ENCODE peak calls at places on chromosomes 16 and 17, in six cellular contexts. One of them, this sample, is unnamed.

GRCh38 chr17:7704601-7705268 is at the start of gene EFNB3:
- DNase-seq in NCI-H345: peak
- DNase-seq in mesendoderm: peak
- DNase-seq in HCT116: no peak
- DNase-seq in activated CD4-positive, alpha-beta T cell treated with anti-CD3 and anti-CD28 coated beads, Interleukin-2, amount 10 ng/mL, durations not matched to agents 7 days and 5 days: no peak
- DNase-seq in choroid plexus epithelial cell: peak
- DNase-seq in this sample: no peak

GRCh38 chr16:51473091-51473490 is 322.0 kb upstream of the SALL1 start:
- DNase-seq in NCI-H345: no peak
- DNase-seq in mesendoderm: no peak
- DNase-seq in HCT116: no peak
- DNase-seq in activated CD4-positive, alpha-beta T cell treated with anti-CD3 and anti-CD28 coated beads, Interleukin-2, amount 10 ng/mL, durations not matched to agents 7 days and 5 days: no peak
- DNase-seq in choroid plexus epithelial cell: peak
- DNase-seq in this sample: no peak

GRCh38 chr17:13572581-13572980 is 29.1 kb downstream of the HS3ST3A1 start:
- DNase-seq in NCI-H345: no peak
- DNase-seq in mesendoderm: no peak
- DNase-seq in HCT116: no peak
- DNase-seq in activated CD4-positive, alpha-beta T cell treated with anti-CD3 and anti-CD28 coated beads, Interleukin-2, amount 10 ng/mL, durations not matched to agents 7 days and 5 days: no peak
- DNase-seq in choroid plexus epithelial cell: peak
- DNase-seq in this sample: peak

GRCh38 chr16:79264237-79265104 is 336.1 kb downstream of the MAF start:
- DNase-seq in NCI-H345: no peak
- DNase-seq in mesendoderm: peak
- DNase-seq in HCT116: no peak
- DNase-seq in activated CD4-positive, alpha-beta T cell treated with anti-CD3 and anti-CD28 coated beads, Interleukin-2, amount 10 ng/mL, durations not matched to agents 7 days and 5 days: no peak
- DNase-seq in choroid plexus epithelial cell: no peak
- DNase-seq in this sample: no peak

GRCh38 chr16:47477680-47478079 is 16.5 kb downstream of the PHKB start:
- DNase-seq in NCI-H345: no peak
- DNase-seq in mesendoderm: no peak
- DNase-seq in HCT116: no peak
- DNase-seq in activated CD4-positive, alpha-beta T cell treated with anti-CD3 and anti-CD28 coated beads, Interleukin-2, amount 10 ng/mL, durations not matched to agents 7 days and 5 days: no peak
- DNase-seq in choroid plexus epithelial cell: peak
- DNase-seq in this sample: no peak

GRCh38 chr17:6487243-6488007 is 43.2 kb downstream of the PIMREG start:
- DNase-seq in NCI-H345: no peak
- DNase-seq in mesendoderm: no peak
- DNase-seq in HCT116: no peak
- DNase-seq in activated CD4-positive, alpha-beta T cell treated with anti-CD3 and anti-CD28 coated beads, Interleukin-2, amount 10 ng/mL, durations not matched to agents 7 days and 5 days: no peak
- DNase-seq in choroid plexus epithelial cell: no peak
- DNase-seq in this sample: peak

GRCh38 chr17:64357191-64357981 is 33.3 kb downstream of the PECAM1 start:
- DNase-seq in NCI-H345: no peak
- DNase-seq in mesendoderm: peak
- DNase-seq in HCT116: no peak
- DNase-seq in activated CD4-positive, alpha-beta T cell treated with anti-CD3 and anti-CD28 coated beads, Interleukin-2, amount 10 ng/mL, durations not matched to agents 7 days and 5 days: no peak
- DNase-seq in choroid plexus epithelial cell: peak
- DNase-seq in this sample: peak

GRCh38 chr17:17587614-17588336 is 3.7 kb downstream of the PEMT start:
- DNase-seq in NCI-H345: no peak
- DNase-seq in mesendoderm: no peak
- DNase-seq in HCT116: no peak
- DNase-seq in activated CD4-positive, alpha-beta T cell treated with anti-CD3 and anti-CD28 coated beads, Interleukin-2, amount 10 ng/mL, durations not matched to agents 7 days and 5 days: no peak
- DNase-seq in choroid plexus epithelial cell: no peak
- DNase-seq in this sample: no peak

GRCh38 chr17:57927048-57927723 is 28.0 kb downstream of the CUEDC1 start:
- DNase-seq in NCI-H345: peak
- DNase-seq in mesendoderm: peak
- DNase-seq in HCT116: no peak
- DNase-seq in activated CD4-positive, alpha-beta T cell treated with anti-CD3 and anti-CD28 coated beads, Interleukin-2, amount 10 ng/mL, durations not matched to agents 7 days and 5 days: no peak
- DNase-seq in choroid plexus epithelial cell: peak
- DNase-seq in this sample: peak

GRCh38 chr16:80100186-80100585 is 440.6 kb upstream of the DYNLRB2 start:
- DNase-seq in NCI-H345: no peak
- DNase-seq in mesendoderm: no peak
- DNase-seq in HCT116: no peak
- DNase-seq in activated CD4-positive, alpha-beta T cell treated with anti-CD3 and anti-CD28 coated beads, Interleukin-2, amount 10 ng/mL, durations not matched to agents 7 days and 5 days: no peak
- DNase-seq in choroid plexus epithelial cell: no peak
- DNase-seq in this sample: no peak

GRCh38 chr17:40026816-40027613 is 11.8 kb downstream of the CSF3 start:
- DNase-seq in NCI-H345: peak
- DNase-seq in mesendoderm: peak
- DNase-seq in HCT116: peak
- DNase-seq in activated CD4-positive, alpha-beta T cell treated with anti-CD3 and anti-CD28 coated beads, Interleukin-2, amount 10 ng/mL, durations not matched to agents 7 days and 5 days: peak
- DNase-seq in choroid plexus epithelial cell: peak
- DNase-seq in this sample: peak

GRCh38 chr17:50977487-50978159 is 111.5 kb upstream of the TOB1 start:
- DNase-seq in NCI-H345: no peak
- DNase-seq in mesendoderm: no peak
- DNase-seq in HCT116: no peak
- DNase-seq in activated CD4-positive, alpha-beta T cell treated with anti-CD3 and anti-CD28 coated beads, Interleukin-2, amount 10 ng/mL, durations not matched to agents 7 days and 5 days: no peak
- DNase-seq in choroid plexus epithelial cell: no peak
- DNase-seq in this sample: no peak

GRCh38 chr16:79316004-79316458 is 284.5 kb downstream of the MAF start:
- DNase-seq in NCI-H345: no peak
- DNase-seq in mesendoderm: no peak
- DNase-seq in HCT116: no peak
- DNase-seq in activated CD4-positive, alpha-beta T cell treated with anti-CD3 and anti-CD28 coated beads, Interleukin-2, amount 10 ng/mL, durations not matched to agents 7 days and 5 days: peak
- DNase-seq in choroid plexus epithelial cell: no peak
- DNase-seq in this sample: no peak